ENCODE peak calls at places on chromosomes 3 and 15, in four cellular contexts. F is NCI-H2029, D is thoracic aorta, S is sciatic nerve. Z is an unnamed sample.

GRCh38 chr3:108296239-108296638 is at the start of gene HHLA2:
- DNase-seq in F (no peak), D (no peak), S (no peak), Z (no peak)

GRCh38 chr3:20528180-20528579 is 342.2 kb upstream of the SGO1 start:
- DNase-seq in F (no peak), D (no peak), S (no peak), Z (no peak)

GRCh38 chr3:96836153-96836915 is 21.9 kb downstream of the EPHA6 start:
- DNase-seq in F (no peak), D (no peak), S (no peak), Z (no peak)

GRCh38 chr3:127042634-127043033 is 59.7 kb downstream of the PLXNA1 start:
- DNase-seq in F (no peak), D (no peak), S (peak; percentile 52), Z (no peak)

GRCh38 chr3:79249701-79250100 is 518.1 kb downstream of the ROBO1 start:
- DNase-seq in F (no peak), D (no peak), S (no peak), Z (no peak)

GRCh38 chr15:68316061-68316804 is 38.7 kb downstream of the FEM1B start:
- DNase-seq in F (no peak), D (no peak), S (peak; percentile 60), Z (no peak)

GRCh38 chr15:69760890-69761568 is 308.4 kb downstream of the RPLP1 start:
- DNase-seq in F (no peak), D (peak; percentile 73), S (no peak), Z (no peak)

GRCh38 chr3:100591411-100591810 is 18.0 kb upstream of the ADGRG7 start:
- DNase-seq in F (no peak), D (no peak), S (no peak), Z (no peak)

GRCh38 chr3:115100172-115100571 is 46.9 kb downstream of the ZBTB20 start:
- DNase-seq in F (peak; percentile 93), D (no peak), S (no peak), Z (peak; percentile 82)

GRCh38 chr3:13500133-13500885 is 20.2 kb downstream of the HDAC11 start:
- DNase-seq in F (no peak), D (no peak), S (no peak), Z (no peak)

GRCh38 chr3:149771652-149772271 is 19.5 kb upstream of the COMMD2 start:
- DNase-seq in F (peak; percentile 1), D (peak; percentile 15), S (peak; percentile 62), Z (no peak)

GRCh38 chr3:183579967-183580720 is 24.6 kb upstream of the KLHL6 start:
- DNase-seq in F (no peak), D (no peak), S (no peak), Z (no peak)

GRCh38 chr15:101495334-101496197 is 6.1 kb upstream of the PCSK6 start:
- DNase-seq in F (no peak), D (no peak), S (no peak), Z (no peak)

GRCh38 chr3:132556467-132557159 is 40.5 kb upstream of the ACKR4 start:
- DNase-seq in F (no peak), D (no peak), S (peak; percentile 71), Z (no peak)

GRCh38 chr3:157104928-157105652 is 54.9 kb downstream of the CCNL1 start:
- DNase-seq in F (peak; percentile 46), D (no peak), S (no peak), Z (peak; percentile 80)

GRCh38 chr3:46208167-46208704 is at the start of gene CCR1:
- DNase-seq in F (no peak), D (no peak), S (no peak), Z (no peak)

Z was measured in NCI-H1417 treated with DMSO at 0.1 percent for 48 hours.